ENCODE peak calls at places on chromosomes 4 and X, in eight cellular contexts. One of them, this sample, is unnamed.

GRCh38 chr4:173761236-173761635 is 231.2 kb upstream of the HAND2 start:
- DNase-seq in T-helper 1 cell: no peak
- DNase-seq in LoVo: no peak
- DNase-seq in left cardiac atrium: peak; percentile 35
- DNase-seq in activated CD8-positive, alpha-beta memory T cell treated with anti-CD3 and anti-CD28 coated beads, Interleukin-2, amount 50 U/mL, for 4 hours: no peak
- DNase-seq in T-helper 17 cell: no peak
- DNase-seq in posterior vena cava: no peak
- DNase-seq in neural progenitor cell: no peak
- DNase-seq in this sample: no peak

GRCh38 chr4:139774759-139775487 is 109.3 kb downstream of the MGST2 start:
- DNase-seq in T-helper 1 cell: no peak
- DNase-seq in LoVo: peak; percentile 6
- DNase-seq in left cardiac atrium: no peak
- DNase-seq in activated CD8-positive, alpha-beta memory T cell treated with anti-CD3 and anti-CD28 coated beads, Interleukin-2, amount 50 U/mL, for 4 hours: no peak
- DNase-seq in T-helper 17 cell: no peak
- DNase-seq in posterior vena cava: no peak
- DNase-seq in neural progenitor cell: peak; percentile 29
- DNase-seq in this sample: peak; percentile 44

GRCh38 chr4:27429260-27429970 is 568.8 kb downstream of the STIM2 start:
- DNase-seq in T-helper 1 cell: no peak
- DNase-seq in LoVo: no peak
- DNase-seq in left cardiac atrium: no peak
- DNase-seq in activated CD8-positive, alpha-beta memory T cell treated with anti-CD3 and anti-CD28 coated beads, Interleukin-2, amount 50 U/mL, for 4 hours: no peak
- DNase-seq in T-helper 17 cell: no peak
- DNase-seq in posterior vena cava: no peak
- DNase-seq in neural progenitor cell: no peak
- DNase-seq in this sample: no peak

GRCh38 chr4:174157106-174157607 is 126.3 kb downstream of the FBXO8 start:
- DNase-seq in T-helper 1 cell: no peak
- DNase-seq in LoVo: no peak
- DNase-seq in left cardiac atrium: no peak
- DNase-seq in activated CD8-positive, alpha-beta memory T cell treated with anti-CD3 and anti-CD28 coated beads, Interleukin-2, amount 50 U/mL, for 4 hours: no peak
- DNase-seq in T-helper 17 cell: no peak
- DNase-seq in posterior vena cava: no peak
- DNase-seq in neural progenitor cell: no peak
- DNase-seq in this sample: no peak

GRCh38 chr4:170122252-170122651 is 32.5 kb upstream of the AADAT start:
- DNase-seq in T-helper 1 cell: no peak
- DNase-seq in LoVo: no peak
- DNase-seq in left cardiac atrium: no peak
- DNase-seq in activated CD8-positive, alpha-beta memory T cell treated with anti-CD3 and anti-CD28 coated beads, Interleukin-2, amount 50 U/mL, for 4 hours: no peak
- DNase-seq in T-helper 17 cell: no peak
- DNase-seq in posterior vena cava: no peak
- DNase-seq in neural progenitor cell: no peak
- DNase-seq in this sample: no peak

GRCh38 chr4:94446386-94446785 is 5.4 kb upstream of the PDLIM5 start:
- DNase-seq in T-helper 1 cell: no peak
- DNase-seq in LoVo: peak; percentile 26
- DNase-seq in left cardiac atrium: no peak
- DNase-seq in activated CD8-positive, alpha-beta memory T cell treated with anti-CD3 and anti-CD28 coated beads, Interleukin-2, amount 50 U/mL, for 4 hours: no peak
- DNase-seq in T-helper 17 cell: no peak
- DNase-seq in posterior vena cava: no peak
- DNase-seq in neural progenitor cell: no peak
- DNase-seq in this sample: no peak

GRCh38 chrX:2242326-2242725 is 258.4 kb downstream of the DHRSX start:
- DNase-seq in T-helper 1 cell: no peak
- DNase-seq in LoVo: no peak
- DNase-seq in left cardiac atrium: no peak
- DNase-seq in activated CD8-positive, alpha-beta memory T cell treated with anti-CD3 and anti-CD28 coated beads, Interleukin-2, amount 50 U/mL, for 4 hours: no peak
- DNase-seq in T-helper 17 cell: no peak
- DNase-seq in posterior vena cava: peak; percentile 40
- DNase-seq in neural progenitor cell: no peak
- DNase-seq in this sample: peak; percentile 27

GRCh38 chr4:10115271-10115656 is 1.3 kb downstream of the WDR1 start:
- DNase-seq in T-helper 1 cell: no peak
- DNase-seq in LoVo: no peak
- DNase-seq in left cardiac atrium: no peak
- DNase-seq in activated CD8-positive, alpha-beta memory T cell treated with anti-CD3 and anti-CD28 coated beads, Interleukin-2, amount 50 U/mL, for 4 hours: no peak
- DNase-seq in T-helper 17 cell: no peak
- DNase-seq in posterior vena cava: no peak
- DNase-seq in neural progenitor cell: no peak
- DNase-seq in this sample: no peak

GRCh38 chr4:86233090-86233489 is 126.8 kb downstream of the MAPK10 start:
- DNase-seq in T-helper 1 cell: no peak
- DNase-seq in LoVo: no peak
- DNase-seq in left cardiac atrium: no peak
- DNase-seq in activated CD8-positive, alpha-beta memory T cell treated with anti-CD3 and anti-CD28 coated beads, Interleukin-2, amount 50 U/mL, for 4 hours: no peak
- DNase-seq in T-helper 17 cell: no peak
- DNase-seq in posterior vena cava: no peak
- DNase-seq in neural progenitor cell: no peak
- DNase-seq in this sample: no peak

This sample was measured in GM23338.